ENCODE peak calls at places on chromosomes 4 and X, in six cellular contexts. One of them, this sample, is unnamed.

GRCh38 chr4:169234137-169234855 is 36.5 kb downstream of the SH3RF1 start:
- DNase-seq in fibroblast of lung: peak
- DNase-seq in adrenal gland: no peak
- DNase-seq in astrocyte of the hippocampus: peak
- DNase-seq in activated T-helper 1 cell treated with anti-CD3 and anti-CD28 coated beads, Interleukin-12 subunit alpha, Interleukin-12 subunit beta, Interleukin-2, Interleukin-4 antibody, amounts not matched to agents 30 ng/mL and 10 ng/mL and 1 ng/mL, durations not matched to agents 14 hours and 24 hours and 36 hours: no peak
- DNase-seq in CD8-positive, alpha-beta memory T cell: no peak
- DNase-seq in this sample: no peak

GRCh38 chrX:154378059-154378798 is 866 bp upstream of the EMD start:
- DNase-seq in fibroblast of lung: no peak
- DNase-seq in adrenal gland: peak
- DNase-seq in astrocyte of the hippocampus: peak
- DNase-seq in activated T-helper 1 cell treated with anti-CD3 and anti-CD28 coated beads, Interleukin-12 subunit alpha, Interleukin-12 subunit beta, Interleukin-2, Interleukin-4 antibody, amounts not matched to agents 30 ng/mL and 10 ng/mL and 1 ng/mL, durations not matched to agents 14 hours and 24 hours and 36 hours: no peak
- DNase-seq in CD8-positive, alpha-beta memory T cell: peak
- DNase-seq in this sample: peak

GRCh38 chrX:45479835-45480422 is 279.3 kb upstream of the DIPK2B start:
- DNase-seq in fibroblast of lung: peak
- DNase-seq in adrenal gland: no peak
- DNase-seq in astrocyte of the hippocampus: peak
- DNase-seq in activated T-helper 1 cell treated with anti-CD3 and anti-CD28 coated beads, Interleukin-12 subunit alpha, Interleukin-12 subunit beta, Interleukin-2, Interleukin-4 antibody, amounts not matched to agents 30 ng/mL and 10 ng/mL and 1 ng/mL, durations not matched to agents 14 hours and 24 hours and 36 hours: no peak
- DNase-seq in CD8-positive, alpha-beta memory T cell: no peak
- DNase-seq in this sample: no peak

GRCh38 chrX:47204970-47205369 is 11.3 kb downstream of the UBA1 start:
- DNase-seq in fibroblast of lung: no peak
- DNase-seq in adrenal gland: no peak
- DNase-seq in astrocyte of the hippocampus: no peak
- DNase-seq in activated T-helper 1 cell treated with anti-CD3 and anti-CD28 coated beads, Interleukin-12 subunit alpha, Interleukin-12 subunit beta, Interleukin-2, Interleukin-4 antibody, amounts not matched to agents 30 ng/mL and 10 ng/mL and 1 ng/mL, durations not matched to agents 14 hours and 24 hours and 36 hours: no peak
- DNase-seq in CD8-positive, alpha-beta memory T cell: no peak
- DNase-seq in this sample: no peak

GRCh38 chrX:105488731-105489130 is 268.2 kb upstream of the TEX13A start:
- DNase-seq in fibroblast of lung: no peak
- DNase-seq in adrenal gland: no peak
- DNase-seq in astrocyte of the hippocampus: no peak
- DNase-seq in activated T-helper 1 cell treated with anti-CD3 and anti-CD28 coated beads, Interleukin-12 subunit alpha, Interleukin-12 subunit beta, Interleukin-2, Interleukin-4 antibody, amounts not matched to agents 30 ng/mL and 10 ng/mL and 1 ng/mL, durations not matched to agents 14 hours and 24 hours and 36 hours: no peak
- DNase-seq in CD8-positive, alpha-beta memory T cell: no peak
- DNase-seq in this sample: no peak

GRCh38 chrX:154718607-154719006 is 32.3 kb downstream of the GAB3 start:
- DNase-seq in fibroblast of lung: no peak
- DNase-seq in adrenal gland: no peak
- DNase-seq in astrocyte of the hippocampus: no peak
- DNase-seq in activated T-helper 1 cell treated with anti-CD3 and anti-CD28 coated beads, Interleukin-12 subunit alpha, Interleukin-12 subunit beta, Interleukin-2, Interleukin-4 antibody, amounts not matched to agents 30 ng/mL and 10 ng/mL and 1 ng/mL, durations not matched to agents 14 hours and 24 hours and 36 hours: no peak
- DNase-seq in CD8-positive, alpha-beta memory T cell: no peak
- DNase-seq in this sample: no peak

GRCh38 chrX:150627957-150628356 is 59.5 kb downstream of the MTM1 start:
- DNase-seq in fibroblast of lung: no peak
- DNase-seq in adrenal gland: no peak
- DNase-seq in astrocyte of the hippocampus: no peak
- DNase-seq in activated T-helper 1 cell treated with anti-CD3 and anti-CD28 coated beads, Interleukin-12 subunit alpha, Interleukin-12 subunit beta, Interleukin-2, Interleukin-4 antibody, amounts not matched to agents 30 ng/mL and 10 ng/mL and 1 ng/mL, durations not matched to agents 14 hours and 24 hours and 36 hours: no peak
- DNase-seq in CD8-positive, alpha-beta memory T cell: no peak
- DNase-seq in this sample: no peak

GRCh38 chr4:41332666-41333065 is 75.9 kb downstream of the UCHL1 start:
- DNase-seq in fibroblast of lung: peak
- DNase-seq in adrenal gland: no peak
- DNase-seq in astrocyte of the hippocampus: peak
- DNase-seq in activated T-helper 1 cell treated with anti-CD3 and anti-CD28 coated beads, Interleukin-12 subunit alpha, Interleukin-12 subunit beta, Interleukin-2, Interleukin-4 antibody, amounts not matched to agents 30 ng/mL and 10 ng/mL and 1 ng/mL, durations not matched to agents 14 hours and 24 hours and 36 hours: no peak
- DNase-seq in CD8-positive, alpha-beta memory T cell: no peak
- DNase-seq in this sample: no peak

GRCh38 chrX:63993936-63994335 is 208.9 kb upstream of the ARHGEF9 start:
- DNase-seq in fibroblast of lung: no peak
- DNase-seq in adrenal gland: no peak
- DNase-seq in astrocyte of the hippocampus: no peak
- DNase-seq in activated T-helper 1 cell treated with anti-CD3 and anti-CD28 coated beads, Interleukin-12 subunit alpha, Interleukin-12 subunit beta, Interleukin-2, Interleukin-4 antibody, amounts not matched to agents 30 ng/mL and 10 ng/mL and 1 ng/mL, durations not matched to agents 14 hours and 24 hours and 36 hours: no peak
- DNase-seq in CD8-positive, alpha-beta memory T cell: no peak
- DNase-seq in this sample: no peak

GRCh38 chr4:153207561-153207960 is 3.3 kb downstream of the TRIM2 start:
- DNase-seq in fibroblast of lung: no peak
- DNase-seq in adrenal gland: peak
- DNase-seq in astrocyte of the hippocampus: peak
- DNase-seq in activated T-helper 1 cell treated with anti-CD3 and anti-CD28 coated beads, Interleukin-12 subunit alpha, Interleukin-12 subunit beta, Interleukin-2, Interleukin-4 antibody, amounts not matched to agents 30 ng/mL and 10 ng/mL and 1 ng/mL, durations not matched to agents 14 hours and 24 hours and 36 hours: no peak
- DNase-seq in CD8-positive, alpha-beta memory T cell: no peak
- DNase-seq in this sample: no peak

GRCh38 chr4:38030023-38030422 is 69.8 kb downstream of the PTTG2 start:
- DNase-seq in fibroblast of lung: peak
- DNase-seq in adrenal gland: no peak
- DNase-seq in astrocyte of the hippocampus: peak
- DNase-seq in activated T-helper 1 cell treated with anti-CD3 and anti-CD28 coated beads, Interleukin-12 subunit alpha, Interleukin-12 subunit beta, Interleukin-2, Interleukin-4 antibody, amounts not matched to agents 30 ng/mL and 10 ng/mL and 1 ng/mL, durations not matched to agents 14 hours and 24 hours and 36 hours: no peak
- DNase-seq in CD8-positive, alpha-beta memory T cell: no peak
- DNase-seq in this sample: no peak

GRCh38 chrX:82934980-82935379 is 573.1 kb upstream of the POU3F4 start:
- DNase-seq in fibroblast of lung: no peak
- DNase-seq in adrenal gland: no peak
- DNase-seq in astrocyte of the hippocampus: no peak
- DNase-seq in activated T-helper 1 cell treated with anti-CD3 and anti-CD28 coated beads, Interleukin-12 subunit alpha, Interleukin-12 subunit beta, Interleukin-2, Interleukin-4 antibody, amounts not matched to agents 30 ng/mL and 10 ng/mL and 1 ng/mL, durations not matched to agents 14 hours and 24 hours and 36 hours: no peak
- DNase-seq in CD8-positive, alpha-beta memory T cell: no peak
- DNase-seq in this sample: no peak

GRCh38 chr4:929970-930625 is 2.0 kb downstream of the GAK start:
- DNase-seq in fibroblast of lung: no peak
- DNase-seq in adrenal gland: no peak
- DNase-seq in astrocyte of the hippocampus: no peak
- DNase-seq in activated T-helper 1 cell treated with anti-CD3 and anti-CD28 coated beads, Interleukin-12 subunit alpha, Interleukin-12 subunit beta, Interleukin-2, Interleukin-4 antibody, amounts not matched to agents 30 ng/mL and 10 ng/mL and 1 ng/mL, durations not matched to agents 14 hours and 24 hours and 36 hours: no peak
- DNase-seq in CD8-positive, alpha-beta memory T cell: no peak
- DNase-seq in this sample: peak

GRCh38 chr4:29711226-29711625 is 1008.9 kb upstream of the PCDH7 start:
- DNase-seq in fibroblast of lung: peak
- DNase-seq in adrenal gland: no peak
- DNase-seq in astrocyte of the hippocampus: no peak
- DNase-seq in activated T-helper 1 cell treated with anti-CD3 and anti-CD28 coated beads, Interleukin-12 subunit alpha, Interleukin-12 subunit beta, Interleukin-2, Interleukin-4 antibody, amounts not matched to agents 30 ng/mL and 10 ng/mL and 1 ng/mL, durations not matched to agents 14 hours and 24 hours and 36 hours: no peak
- DNase-seq in CD8-positive, alpha-beta memory T cell: no peak
- DNase-seq in this sample: no peak

GRCh38 chrX:19602866-19603620 is 87.7 kb upstream of the MAP3K15 start:
- DNase-seq in fibroblast of lung: peak
- DNase-seq in adrenal gland: peak
- DNase-seq in astrocyte of the hippocampus: peak
- DNase-seq in activated T-helper 1 cell treated with anti-CD3 and anti-CD28 coated beads, Interleukin-12 subunit alpha, Interleukin-12 subunit beta, Interleukin-2, Interleukin-4 antibody, amounts not matched to agents 30 ng/mL and 10 ng/mL and 1 ng/mL, durations not matched to agents 14 hours and 24 hours and 36 hours: no peak
- DNase-seq in CD8-positive, alpha-beta memory T cell: no peak
- DNase-seq in this sample: no peak

GRCh38 chr4:15234101-15234500 is 193.7 kb upstream of the C1QTNF7 start:
- DNase-seq in fibroblast of lung: peak
- DNase-seq in adrenal gland: no peak
- DNase-seq in astrocyte of the hippocampus: peak
- DNase-seq in activated T-helper 1 cell treated with anti-CD3 and anti-CD28 coated beads, Interleukin-12 subunit alpha, Interleukin-12 subunit beta, Interleukin-2, Interleukin-4 antibody, amounts not matched to agents 30 ng/mL and 10 ng/mL and 1 ng/mL, durations not matched to agents 14 hours and 24 hours and 36 hours: no peak
- DNase-seq in CD8-positive, alpha-beta memory T cell: no peak
- DNase-seq in this sample: no peak

GRCh38 chrX:133939655-133940054 is 45.7 kb downstream of the GPC3 start:
- DNase-seq in fibroblast of lung: no peak
- DNase-seq in adrenal gland: no peak
- DNase-seq in astrocyte of the hippocampus: no peak
- DNase-seq in activated T-helper 1 cell treated with anti-CD3 and anti-CD28 coated beads, Interleukin-12 subunit alpha, Interleukin-12 subunit beta, Interleukin-2, Interleukin-4 antibody, amounts not matched to agents 30 ng/mL and 10 ng/mL and 1 ng/mL, durations not matched to agents 14 hours and 24 hours and 36 hours: no peak
- DNase-seq in CD8-positive, alpha-beta memory T cell: no peak
- DNase-seq in this sample: no peak

GRCh38 chr4:3073158-3074077 is 920 bp downstream of the HTT-AS start:
- DNase-seq in fibroblast of lung: no peak
- DNase-seq in adrenal gland: peak
- DNase-seq in astrocyte of the hippocampus: peak
- DNase-seq in activated T-helper 1 cell treated with anti-CD3 and anti-CD28 coated beads, Interleukin-12 subunit alpha, Interleukin-12 subunit beta, Interleukin-2, Interleukin-4 antibody, amounts not matched to agents 30 ng/mL and 10 ng/mL and 1 ng/mL, durations not matched to agents 14 hours and 24 hours and 36 hours: no peak
- DNase-seq in CD8-positive, alpha-beta memory T cell: no peak
- DNase-seq in this sample: no peak

GRCh38 chr4:8639777-8640720 is 47.5 kb downstream of the CPZ start:
- DNase-seq in fibroblast of lung: no peak
- DNase-seq in adrenal gland: no peak
- DNase-seq in astrocyte of the hippocampus: no peak
- DNase-seq in activated T-helper 1 cell treated with anti-CD3 and anti-CD28 coated beads, Interleukin-12 subunit alpha, Interleukin-12 subunit beta, Interleukin-2, Interleukin-4 antibody, amounts not matched to agents 30 ng/mL and 10 ng/mL and 1 ng/mL, durations not matched to agents 14 hours and 24 hours and 36 hours: no peak
- DNase-seq in CD8-positive, alpha-beta memory T cell: no peak
- DNase-seq in this sample: peak

This sample was measured in spleen.